ENCODE peak calls at places on chromosomes 13 and 19, in four cellular contexts. One of them, this sample, is unnamed.

GRCh38 chr13:99432637-99433542 is 68.4 kb upstream of the TM9SF2 start:
- DNase-seq in tibial nerve: peak
- DNase-seq in tibial artery: peak
- DNase-seq in fibroblast of mammary gland: peak
- DNase-seq in this sample: peak

GRCh38 chr19:23436944-23437343 is 41.7 kb upstream of the ZNF91 start:
- DNase-seq in tibial artery: no peak
- DNase-seq in tibial nerve: no peak
- DNase-seq in fibroblast of mammary gland: peak
- DNase-seq in this sample: no peak

GRCh38 chr13:93480553-93481106 is 254.0 kb downstream of the GPC6 start:
- DNase-seq in tibial artery: no peak
- DNase-seq in tibial nerve: no peak
- DNase-seq in fibroblast of mammary gland: no peak
- DNase-seq in this sample: peak

GRCh38 chr13:20193142-20193923 is 595 bp upstream of the GJB2 start:
- DNase-seq in tibial nerve: no peak
- DNase-seq in fibroblast of mammary gland: no peak
- DNase-seq in tibial artery: no peak
- DNase-seq in this sample: no peak

GRCh38 chr19:47762615-47763308 is 15.7 kb upstream of the SELENOW start:
- DNase-seq in tibial artery: no peak
- DNase-seq in tibial nerve: no peak
- DNase-seq in fibroblast of mammary gland: peak
- DNase-seq in this sample: no peak

GRCh38 chr13:29758591-29759114 is 91.8 kb downstream of the UBL3 start:
- DNase-seq in fibroblast of mammary gland: no peak
- DNase-seq in tibial nerve: no peak
- DNase-seq in tibial artery: no peak
- DNase-seq in this sample: peak

GRCh38 chr13:43786766-43787517 is at the start of gene ENOX1:
- DNase-seq in tibial nerve: no peak
- DNase-seq in fibroblast of mammary gland: peak
- DNase-seq in tibial artery: peak
- DNase-seq in this sample: peak

GRCh38 chr13:50521750-50522149 is 321.7 kb downstream of the DLEU7 start:
- DNase-seq in fibroblast of mammary gland: peak
- DNase-seq in tibial nerve: no peak
- DNase-seq in tibial artery: no peak
- DNase-seq in this sample: peak

GRCh38 chr19:58150328-58150921 is at the start of gene ZNF329:
- DNase-seq in fibroblast of mammary gland: peak
- DNase-seq in tibial nerve: peak
- DNase-seq in tibial artery: peak
- DNase-seq in this sample: peak

GRCh38 chr13:85277753-85278152 is 521.5 kb downstream of the SLITRK6 start:
- DNase-seq in fibroblast of mammary gland: no peak
- DNase-seq in tibial nerve: no peak
- DNase-seq in tibial artery: no peak
- DNase-seq in this sample: peak

GRCh38 chr19:38952395-38953165 is 21.8 kb downstream of the MRPS12 start:
- DNase-seq in fibroblast of mammary gland: no peak
- DNase-seq in tibial nerve: no peak
- DNase-seq in tibial artery: no peak
- DNase-seq in this sample: peak

GRCh38 chr13:55517312-55517711 is 1623.4 kb upstream of the PRR20A start:
- DNase-seq in tibial nerve: no peak
- DNase-seq in fibroblast of mammary gland: no peak
- DNase-seq in tibial artery: no peak
- DNase-seq in this sample: no peak
- TF ChIP-seq CTCF in tibial nerve: no peak
- TF ChIP-seq CTCF in fibroblast of mammary gland: peak
- TF ChIP-seq CTCF in tibial artery: no peak
- TF ChIP-seq CTCF in this sample: no peak

GRCh38 chr13:36343766-36344165 is 2.4 kb downstream of the SPART start:
- DNase-seq in tibial nerve: no peak
- DNase-seq in fibroblast of mammary gland: no peak
- DNase-seq in tibial artery: no peak
- DNase-seq in this sample: no peak
- H3K4me3 ChIP-seq in tibial nerve: no peak
- H3K4me3 ChIP-seq in fibroblast of mammary gland: peak
- H3K4me3 ChIP-seq in tibial artery: peak
- H3K4me3 ChIP-seq in this sample: no peak

DNA sequence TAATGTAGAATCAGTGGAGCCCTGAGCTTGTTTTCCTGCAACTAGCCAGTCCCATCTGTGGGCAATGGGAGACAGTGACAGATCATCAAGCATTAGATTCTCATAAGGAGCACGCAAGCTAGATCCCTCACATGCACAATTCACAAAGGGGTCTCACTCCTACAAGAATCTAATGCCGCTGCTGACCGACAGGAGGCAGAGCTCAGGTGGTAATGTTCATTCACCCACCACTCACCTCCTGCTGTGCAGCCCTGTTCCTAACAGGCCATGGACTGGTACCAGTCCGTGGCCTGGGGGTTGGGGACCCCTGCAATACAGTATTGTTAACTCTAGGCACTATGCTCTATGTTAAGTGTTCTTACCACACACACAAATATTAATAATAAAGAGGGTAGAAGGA is 362.8 kb downstream of the RBM26 start:
- DNase-seq in tibial artery: no peak
- DNase-seq in tibial nerve: no peak
- DNase-seq in fibroblast of mammary gland: no peak
- DNase-seq in this sample: no peak
- TF ChIP-seq CTCF in tibial artery: no peak
- TF ChIP-seq CTCF in tibial nerve: no peak
- TF ChIP-seq CTCF in fibroblast of mammary gland: no peak
- TF ChIP-seq CTCF in this sample: no peak

GRCh38 chr13:48231948-48232347 is 1.1 kb upstream of the ITM2B start:
- DNase-seq in fibroblast of mammary gland: no peak
- DNase-seq in tibial nerve: no peak
- DNase-seq in tibial artery: no peak
- DNase-seq in this sample: no peak
- H3K4me3 ChIP-seq in fibroblast of mammary gland: no peak
- H3K4me3 ChIP-seq in tibial nerve: no peak
- H3K4me3 ChIP-seq in tibial artery: peak
- H3K4me3 ChIP-seq in this sample: no peak

GRCh38 chr13:102793583-102794355 is 5.0 kb downstream of the POGLUT2 start:
- DNase-seq in tibial artery: no peak
- DNase-seq in fibroblast of mammary gland: no peak
- DNase-seq in tibial nerve: no peak
- DNase-seq in this sample: no peak

GRCh38 chr13:102798653-102799543 is at the start of the genes BIVM and POGLUT2:
- DNase-seq in tibial artery: peak
- DNase-seq in tibial nerve: peak
- DNase-seq in fibroblast of mammary gland: peak
- DNase-seq in this sample: peak

GRCh38 chr13:102800145-102801041 is 1.5 kb downstream of the BIVM start:
- DNase-seq in tibial artery: peak
- DNase-seq in fibroblast of mammary gland: peak
- DNase-seq in tibial nerve: peak
- DNase-seq in this sample: peak

GRCh38 chr13:102799544-102800144 is 725 bp downstream of the BIVM start:
- DNase-seq in tibial nerve: no peak
- DNase-seq in tibial artery: no peak
- DNase-seq in fibroblast of mammary gland: peak
- DNase-seq in this sample: no peak
- TF ChIP-seq CTCF in tibial nerve: no peak
- TF ChIP-seq CTCF in tibial artery: no peak
- TF ChIP-seq CTCF in fibroblast of mammary gland: no peak
- TF ChIP-seq CTCF in this sample: no peak

DNA sequence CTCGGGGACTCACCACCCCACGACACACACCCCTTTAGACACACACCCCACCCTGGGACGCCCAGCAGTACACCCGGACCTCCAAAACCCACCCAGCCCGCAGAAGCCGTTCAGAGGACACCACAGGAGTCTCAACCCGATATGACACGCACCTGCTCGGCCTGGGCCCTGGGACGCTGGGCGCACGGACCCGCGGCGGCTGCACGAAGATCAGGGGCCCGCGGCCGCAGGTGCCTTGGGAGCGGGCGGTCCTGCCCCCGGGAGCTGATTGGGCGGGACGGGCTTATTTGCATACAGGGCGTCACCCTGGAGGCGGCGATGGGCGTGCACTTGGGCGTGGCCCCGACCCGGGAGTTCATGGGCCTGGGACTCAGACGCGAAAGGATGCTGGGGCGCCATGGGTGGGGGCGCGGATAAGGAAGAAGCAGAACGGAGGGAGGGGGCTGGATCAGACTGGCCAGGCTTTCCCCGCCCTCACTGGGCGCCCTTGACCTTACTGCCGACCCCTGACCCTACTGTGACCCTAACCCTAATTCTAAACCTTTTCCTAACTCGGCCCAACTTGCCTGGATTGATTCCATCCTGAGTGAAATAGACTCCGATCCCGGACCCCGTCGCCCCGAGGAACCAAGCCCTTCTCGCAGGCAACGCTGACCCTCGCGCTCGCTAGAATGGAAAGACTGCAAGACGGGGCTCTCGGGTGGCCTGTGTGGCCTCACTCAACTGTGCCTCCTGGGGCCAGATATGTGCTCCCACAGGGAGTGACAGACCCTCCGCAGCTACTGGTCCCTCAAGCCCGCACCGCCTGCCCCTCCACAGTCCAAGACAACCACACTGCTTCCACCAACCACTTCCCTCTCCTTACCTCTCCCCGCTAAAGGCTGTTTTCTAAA is at the start of gene MEF2B:
- DNase-seq in tibial artery: peak
- DNase-seq in fibroblast of mammary gland: peak
- DNase-seq in tibial nerve: peak
- DNase-seq in this sample: peak
- H3K4me3 ChIP-seq in tibial artery: no peak
- H3K4me3 ChIP-seq in fibroblast of mammary gland: no peak
- H3K4me3 ChIP-seq in tibial nerve: peak
- H3K4me3 ChIP-seq in this sample: no peak

GRCh38 chr13:107301724-107302374 is 733.9 kb upstream of the ARGLU1 start:
- DNase-seq in tibial artery: no peak
- DNase-seq in tibial nerve: no peak
- DNase-seq in fibroblast of mammary gland: peak
- DNase-seq in this sample: no peak
- TF ChIP-seq CTCF in tibial artery: no peak
- TF ChIP-seq CTCF in tibial nerve: no peak
- TF ChIP-seq CTCF in fibroblast of mammary gland: peak
- TF ChIP-seq CTCF in this sample: no peak

GRCh38 chr13:112982281-112983041 is 13.4 kb downstream of the MCF2L start:
- DNase-seq in fibroblast of mammary gland: no peak
- DNase-seq in tibial nerve: no peak
- DNase-seq in tibial artery: no peak
- DNase-seq in this sample: no peak
- H3K4me3 ChIP-seq in fibroblast of mammary gland: no peak
- H3K4me3 ChIP-seq in tibial nerve: no peak
- H3K4me3 ChIP-seq in tibial artery: no peak
- H3K4me3 ChIP-seq in this sample: no peak

This sample was measured in epithelial cell of esophagus.